ENCODE peak calls at places on chromosomes 1 and 21, in four cellular contexts. X is K562, D is GM12878, G is HL-60. O is an unnamed sample.

GRCh38 chr1:38030596-38031512 is 15.7 kb downstream of the POU3F1 start:
- DNase-seq in D (no peak), X (no peak), G (no peak), O (no peak)

GRCh38 chr1:165452336-165453130 is 7.6 kb upstream of the RXRG start:
- DNase-seq in X (no peak), G (no peak), D (no peak), O (no peak)

GRCh38 chr1:27026621-27027574 is 14.2 kb upstream of the TENT5B start:
- DNase-seq in D (no peak), X (peak), G (no peak), O (no peak)

GRCh38 chr1:37478451-37478871 is 4.1 kb downstream of the ZC3H12A start:
- DNase-seq in G (peak), X (no peak), D (no peak), O (no peak)

GRCh38 chr1:12486401-12487005 is 131.5 kb downstream of the DHRS3 start:
- DNase-seq in X (no peak), D (no peak), G (no peak), O (no peak)

GRCh38 chr21:45336870-45337269 is 49.2 kb upstream of the POFUT2 start:
- DNase-seq in G (no peak), D (no peak), X (no peak), O (no peak)

GRCh38 chr1:15485534-15486091 is 9.7 kb downstream of the CELA2B start:
- DNase-seq in X (no peak), D (peak), G (no peak), O (no peak)

GRCh38 chr1:48674641-48675040 is 102.0 kb downstream of the BEND5 start:
- DNase-seq in D (no peak), G (no peak), X (no peak), O (no peak)

GRCh38 chr1:210001751-210002150 is 63.7 kb downstream of the SYT14 start:
- DNase-seq in D (no peak), G (no peak), X (no peak), O (no peak)

GRCh38 chr21:16588433-16588860 is 858.7 kb downstream of the USP25 start:
- DNase-seq in D (no peak), G (no peak), X (no peak), O (no peak)

GRCh38 chr21:35142036-35142825 is 93.1 kb upstream of the RUNX1 start:
- DNase-seq in X (no peak), D (no peak), G (no peak), O (no peak)

GRCh38 chr1:159918041-159918917 is 7.0 kb downstream of the TAGLN2 start:
- DNase-seq in D (no peak), G (peak), X (no peak), O (no peak)

GRCh38 chr1:100219879-100220278 is 29.8 kb downstream of the DBT start:
- DNase-seq in G (peak), D (no peak), X (no peak), O (no peak)

GRCh38 chr1:62800274-62800673 is 16.3 kb downstream of the ATG4C start:
- DNase-seq in D (no peak), G (no peak), X (no peak), O (no peak)

GRCh38 chr1:114272593-114272992 is 118.9 kb upstream of the SYT6 start:
- DNase-seq in D (no peak), X (no peak), G (no peak), O (no peak)

GRCh38 chr1:8676813-8677212 is 140.6 kb downstream of the RERE start:
- DNase-seq in G (no peak), D (no peak), X (no peak), O (no peak)

GRCh38 chr21:39597595-39598185 is 15.1 kb upstream of the B3GALT5 start:
- DNase-seq in X (no peak), D (no peak), G (no peak), O (no peak)

GRCh38 chr1:94955767-94956632 is 29.1 kb upstream of the CNN3 start:
- DNase-seq in X (no peak), D (no peak), G (no peak), O (no peak)

GRCh38 chr1:184017226-184017787 is 20.2 kb downstream of the COLGALT2 start:
- DNase-seq in X (no peak), D (no peak), G (peak), O (no peak)

GRCh38 chr1:13813398-13814012 is 113.5 kb downstream of the PRDM2 start:
- DNase-seq in X (peak), G (no peak), D (no peak), O (peak)

GRCh38 chr1:46244656-46245371 is 2.7 kb upstream of the RAD54L start:
- DNase-seq in X (peak), D (no peak), G (peak), O (peak)

GRCh38 chr1:117795792-117796191 is 133.6 kb downstream of the GDAP2 start:
- DNase-seq in X (no peak), G (no peak), D (no peak), O (no peak)

GRCh38 chr1:117796226-117796625 is 133.2 kb downstream of the GDAP2 start:
- DNase-seq in G (no peak), X (no peak), D (no peak), O (no peak)

GRCh38 chr1:117793396-117793795 is 136.0 kb downstream of the GDAP2 start:
- DNase-seq in G (no peak), D (no peak), X (no peak), O (no peak)

GRCh38 chr1:117795190-117795589 is 134.2 kb downstream of the GDAP2 start:
- DNase-seq in D (no peak), X (no peak), G (no peak), O (no peak)

GRCh38 chr1:117794073-117794472 is 135.3 kb downstream of the GDAP2 start:
- DNase-seq in D (no peak), G (no peak), X (no peak), O (no peak)
- TF ChIP-seq SPI1 in D (no peak), G (no peak), X (no peak), O (no peak)

GRCh38 chr1:219812491-219813221 is 115.7 kb downstream of the SLC30A10 start:
- DNase-seq in G (peak), X (peak), D (no peak), O (peak)
- TF ChIP-seq SPI1 in G (no peak), X (no peak), D (no peak), O (no peak)

GRCh38 chr21:43370091-43370658 is 56.8 kb downstream of the SIK1 start:
- DNase-seq in X (no peak), G (no peak), D (no peak), O (no peak)

GRCh38 chr21:43367859-43368258 is 59.1 kb downstream of the SIK1 start:
- DNase-seq in D (no peak), G (no peak), X (no peak), O (no peak)

GRCh38 chr21:43368685-43369084 is 58.2 kb downstream of the SIK1 start:
- DNase-seq in D (no peak), X (no peak), G (no peak), O (no peak)

GRCh38 chr21:43369596-43370090 is 57.3 kb downstream of the SIK1 start:
- DNase-seq in X (no peak), D (no peak), G (no peak), O (no peak)

DNA sequence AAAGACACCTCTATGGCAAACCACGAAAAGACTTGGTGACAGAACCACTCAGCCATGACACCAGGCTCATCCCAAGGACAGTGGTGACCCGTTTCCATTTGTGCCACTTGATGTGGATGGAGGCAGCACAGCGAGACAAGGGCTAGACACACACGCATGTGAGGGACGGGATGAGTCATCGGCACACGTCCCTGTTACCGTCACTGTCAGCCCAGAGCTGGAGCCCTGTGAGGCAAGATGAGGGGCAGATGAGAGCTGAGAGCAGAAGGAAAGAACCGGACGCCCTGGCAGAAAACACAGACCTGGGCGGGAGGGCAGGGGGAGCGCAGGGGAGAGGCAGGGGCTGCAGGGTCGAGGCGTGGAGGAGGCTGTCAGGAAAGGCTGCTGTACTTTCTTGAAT is 57.8 kb downstream of the SIK1 start:
- DNase-seq in D (no peak), X (no peak), G (peak), O (no peak)
- TF ChIP-seq SPI1 in D (no peak), X (no peak), G (no peak), O (no peak)

DNA sequence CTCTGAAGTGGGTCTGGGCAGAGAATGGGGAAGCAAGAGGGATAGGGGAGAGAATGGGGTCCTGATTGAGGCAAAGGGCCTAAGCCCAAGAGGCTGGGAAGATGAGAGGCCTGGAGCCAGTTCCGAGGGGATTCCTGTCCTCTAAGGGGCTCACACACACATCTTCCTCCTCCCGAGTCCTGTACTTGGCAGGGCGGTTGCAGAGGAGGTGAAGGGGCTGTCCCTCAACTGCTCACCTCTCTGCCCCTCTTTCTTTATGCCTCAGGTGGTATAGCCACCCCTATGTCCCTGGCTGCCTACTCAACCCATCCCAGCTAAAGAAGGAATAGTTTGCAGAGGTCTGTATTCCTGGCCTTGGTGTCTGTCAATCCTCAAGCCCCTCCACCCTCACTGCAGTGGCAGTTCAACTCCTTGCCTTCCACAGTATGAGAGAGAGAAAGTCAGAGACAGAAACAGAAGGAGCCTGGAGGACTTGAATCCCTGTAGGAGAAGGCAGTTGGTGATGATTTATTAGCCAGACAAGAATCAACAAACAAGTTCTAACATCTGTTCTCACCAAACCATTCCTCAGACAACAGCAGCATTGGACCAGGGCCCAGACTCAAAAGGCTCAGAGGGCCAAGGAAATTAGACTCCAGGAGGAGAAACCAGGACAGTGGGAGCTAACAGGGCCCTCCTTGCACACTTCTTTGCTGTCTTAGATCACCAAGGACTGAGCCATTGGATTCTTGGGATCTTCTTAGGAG is 10.7 kb downstream of the SH2D2A start:
- DNase-seq in D (no peak), X (no peak), G (no peak), O (no peak)
- TF ChIP-seq SPI1 in D (no peak), X (no peak), G (no peak), O (no peak)

GRCh38 chr1:145751491-145752021 is 32.3 kb downstream of the CD160 start:
- DNase-seq in X (no peak), G (no peak), D (no peak), O (no peak)
- TF ChIP-seq SPI1 in X (no peak), G (no peak), D (no peak), O (no peak)

GRCh38 chr1:85611856-85612255 is 31.3 kb downstream of the CCN1 start:
- DNase-seq in D (no peak), X (no peak), G (no peak), O (no peak)
- TF ChIP-seq SPI1 in D (no peak), X (no peak), G (no peak), O (no peak)

DNA sequence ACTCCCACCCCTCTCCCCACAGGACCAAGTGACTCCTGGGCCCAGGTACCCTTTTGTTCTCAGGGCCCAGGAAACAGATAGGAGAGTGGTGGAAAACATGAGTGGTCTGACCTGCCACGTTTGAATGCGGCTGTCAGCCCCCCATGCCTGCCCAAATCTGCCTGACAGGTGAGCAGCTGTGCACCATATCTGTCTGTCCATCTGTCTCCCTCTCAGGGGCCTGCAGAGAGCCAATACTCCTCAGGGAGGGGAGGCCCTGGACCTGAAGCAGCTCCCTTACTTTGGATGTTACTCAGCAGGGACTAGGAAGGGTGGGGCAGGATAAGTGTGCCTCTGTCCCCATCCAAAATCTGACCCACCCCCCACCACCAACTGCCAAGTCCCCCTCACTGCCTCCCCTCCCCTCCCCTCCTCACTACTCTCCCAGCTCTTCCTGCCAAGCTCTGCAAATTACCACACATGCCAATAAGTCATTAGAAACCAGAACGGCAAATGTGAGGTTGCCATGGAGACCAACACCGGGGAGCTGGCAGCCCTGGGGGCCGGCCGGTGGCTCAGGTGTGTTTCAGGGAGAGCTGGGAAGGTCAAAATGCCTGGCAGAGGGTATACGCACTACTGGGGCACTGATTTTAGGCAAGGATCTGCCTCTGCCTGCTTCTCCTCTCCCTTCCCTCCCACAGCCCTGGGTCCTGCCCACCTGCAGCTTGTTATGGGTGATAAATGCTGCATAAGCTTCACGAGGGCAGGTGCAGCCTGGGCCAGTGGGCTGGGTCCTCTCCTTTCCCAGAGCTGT is 11.4 kb downstream of the LRRN2 start:
- DNase-seq in D (no peak), X (no peak), G (no peak), O (no peak)
- TF ChIP-seq SPI1 in D (no peak), X (no peak), G (no peak), O (no peak)

GRCh38 chr1:25994402-25994801 is 3.5 kb downstream of the PAFAH2 start:
- DNase-seq in G (no peak), D (no peak), X (no peak), O (no peak)

GRCh38 chr1:25992689-25993146 is 5.1 kb downstream of the PAFAH2 start:
- DNase-seq in X (peak), G (no peak), D (no peak), O (no peak)

GRCh38 chr1:25991937-25992688 is 5.8 kb downstream of the PAFAH2 start:
- DNase-seq in D (no peak), G (no peak), X (no peak), O (no peak)

GRCh38 chr1:25990702-25991395 is 7.0 kb downstream of the PAFAH2 start:
- DNase-seq in X (no peak), D (no peak), G (peak), O (no peak)

GRCh38 chr1:25993197-25993951 is 4.5 kb downstream of the PAFAH2 start:
- DNase-seq in G (no peak), X (peak), D (no peak), O (no peak)
- TF ChIP-seq SPI1 in G (no peak), X (no peak), D (no peak), O (no peak)

DNA sequence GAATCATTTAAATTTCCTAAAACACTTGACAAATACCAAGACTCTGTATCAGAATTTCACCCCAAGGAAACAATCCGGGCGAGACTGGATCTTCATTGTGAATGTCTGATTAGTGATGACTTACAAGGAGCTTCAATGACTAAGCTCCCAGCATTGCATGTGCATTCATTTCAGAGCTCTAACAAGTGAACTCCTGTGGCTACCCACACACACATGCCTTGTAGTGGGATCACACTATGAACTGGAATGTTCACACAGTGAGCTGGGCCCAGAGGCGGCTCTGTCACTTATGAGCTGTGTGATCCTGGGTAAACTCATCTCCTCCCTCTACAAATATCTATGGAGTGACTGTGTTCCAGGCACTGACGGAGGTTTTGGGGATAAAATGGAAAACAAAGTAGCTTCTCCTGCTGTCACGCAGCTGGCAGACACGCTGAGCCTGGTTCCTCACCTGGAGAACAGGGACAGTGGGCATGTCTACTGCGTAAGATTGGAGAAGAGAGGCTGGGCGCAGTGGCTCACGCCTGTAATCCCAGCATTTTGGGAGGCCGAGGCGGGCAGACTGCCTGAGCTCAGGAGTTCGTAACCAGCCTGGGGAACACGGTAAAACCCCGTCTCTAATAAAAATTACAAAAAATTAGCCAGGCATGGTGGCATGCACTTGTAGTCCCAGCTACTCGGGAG is 56.9 kb downstream of the CLSTN1 start:
- DNase-seq in X (no peak), D (no peak), G (no peak), O (no peak)
- TF ChIP-seq SPI1 in X (no peak), D (no peak), G (no peak), O (no peak)

O was measured in GM12891.